ENCODE peak calls at places on chromosomes 5 and 9, in seven cellular contexts. H, A, P, X, L, C and N are unnamed samples.

GRCh38 chr9:13555989-13556500 is 276.6 kb upstream of the MPDZ start:
- DNase-seq in C (no peak), X (no peak), L (no peak), H (no peak), P (no peak), A (no peak), N (no peak)

GRCh38 chr5:178940569-178941360 is at the start of gene ZNF454:
- DNase-seq in X (peak; percentile 97), C (peak; percentile 82), A (peak; percentile 93), P (peak; percentile 95), L (no peak), H (peak; percentile 94), N (peak; percentile 87)

GRCh38 chr5:14268236-14268701 is 125.1 kb downstream of the TRIO start:
- DNase-seq in P (no peak), X (peak; percentile 34), H (peak; percentile 72), L (no peak), C (peak; percentile 82), A (no peak), N (peak; percentile 49)

GRCh38 chr5:96868603-96869371 is 7.5 kb upstream of the ERAP2 start:
- DNase-seq in L (peak; percentile 41), H (no peak), C (no peak), A (no peak), P (no peak), X (peak; percentile 86), N (no peak)

GRCh38 chr9:26809795-26810194 is 82.8 kb downstream of the CAAP1 start:
- DNase-seq in X (peak; percentile 85), C (no peak), L (no peak), P (no peak), A (no peak), H (no peak), N (no peak)

GRCh38 chr5:54692631-54693030 is 175.1 kb downstream of the SNX18 start:
- DNase-seq in H (no peak), A (no peak), P (no peak), C (no peak), X (no peak), L (no peak), N (no peak)

GRCh38 chr9:132372177-132373095 is 17.6 kb upstream of the SETX start:
- DNase-seq in P (peak; percentile 66), H (peak; percentile 76), L (no peak), C (peak; percentile 56), X (no peak), A (peak; percentile 36), N (peak; percentile 77)

GRCh38 chr9:94160594-94161501 is 76.6 kb downstream of the PTPDC1 start:
- DNase-seq in C (no peak), H (no peak), A (no peak), L (no peak), X (no peak), P (no peak), N (no peak)

GRCh38 chr9:28212979-28213378 is 639.7 kb upstream of the C9orf72 start:
- DNase-seq in A (no peak), C (no peak), L (no peak), P (no peak), H (no peak), X (peak; percentile 93), N (no peak)

GRCh38 chr9:7970666-7971335 is 171.2 kb upstream of the DMAC1 start:
- DNase-seq in X (peak; percentile 64), C (no peak), L (no peak), A (no peak), P (no peak), H (no peak), N (no peak)

GRCh38 chr5:32526815-32527214 is 58.5 kb upstream of the SUB1 start:
- DNase-seq in A (no peak), H (no peak), X (no peak), L (no peak), P (no peak), C (no peak), N (no peak)

GRCh38 chr5:79346420-79346824 is 110.5 kb downstream of the JMY start:
- DNase-seq in X (peak; percentile 22), C (no peak), P (no peak), A (no peak), H (no peak), L (no peak), N (no peak)

GRCh38 chr9:85392270-85392669 is 349.5 kb downstream of the AGTPBP1 start:
- DNase-seq in C (no peak), A (no peak), L (no peak), P (no peak), X (no peak), H (no peak), N (no peak)

GRCh38 chr5:12080761-12081160 is 176.5 kb upstream of the CTNND2 start:
- DNase-seq in H (no peak), X (no peak), A (no peak), L (no peak), P (no peak), C (no peak), N (no peak)

GRCh38 chr5:42951847-42952411 is 88.2 kb downstream of the ANXA2R start:
- DNase-seq in C (no peak), X (peak; percentile 57), P (peak; percentile 31), L (no peak), H (no peak), A (no peak), N (peak; percentile 87)

GRCh38 chr5:160469156-160470144 is 47.8 kb downstream of the PTTG1 start:
- DNase-seq in P (no peak), X (no peak), H (no peak), C (no peak), A (no peak), L (no peak), N (no peak)

GRCh38 chr5:160472482-160472881 is 50.8 kb downstream of the PTTG1 start:
- DNase-seq in P (no peak), A (no peak), H (no peak), C (no peak), L (no peak), X (no peak), N (no peak)

GRCh38 chr5:160471761-160472160 is 50.1 kb downstream of the PTTG1 start:
- DNase-seq in A (no peak), P (no peak), H (no peak), C (no peak), L (no peak), X (no peak), N (no peak)

GRCh38 chr5:160468576-160468975 is 46.9 kb downstream of the PTTG1 start:
- DNase-seq in L (no peak), H (no peak), A (no peak), X (no peak), C (no peak), P (no peak), N (no peak)

GRCh38 chr5:160470437-160471341 is 49.0 kb downstream of the PTTG1 start:
- DNase-seq in C (peak; percentile 11), X (peak; percentile 86), H (no peak), L (no peak), P (no peak), A (no peak), N (no peak)
- H3K27ac ChIP-seq in C (peak overlapping the region; percentile 7), X (no peak overlapping the region), H (no peak overlapping the region), L (no peak overlapping the region), P (no peak overlapping the region), A (peak overlapping the region; percentile 34), N (no peak overlapping the region)

GRCh38 chr5:173630724-173631365 is 14.4 kb upstream of the BOD1 start:
- DNase-seq in X (no peak), C (no peak), P (no peak), H (no peak), L (no peak), A (no peak), N (no peak)

GRCh38 chr5:173631478-173631877 is 15.0 kb upstream of the BOD1 start:
- DNase-seq in L (no peak), A (no peak), H (no peak), P (no peak), C (no peak), X (no peak), N (no peak)

GRCh38 chr5:173628501-173628900 is 12.1 kb upstream of the BOD1 start:
- DNase-seq in P (no peak), L (no peak), A (no peak), H (no peak), X (no peak), C (no peak), N (no peak)

GRCh38 chr5:173627860-173628392 is 11.5 kb upstream of the BOD1 start:
- DNase-seq in L (no peak), X (no peak), A (no peak), P (no peak), H (no peak), C (no peak), N (no peak)

DNA sequence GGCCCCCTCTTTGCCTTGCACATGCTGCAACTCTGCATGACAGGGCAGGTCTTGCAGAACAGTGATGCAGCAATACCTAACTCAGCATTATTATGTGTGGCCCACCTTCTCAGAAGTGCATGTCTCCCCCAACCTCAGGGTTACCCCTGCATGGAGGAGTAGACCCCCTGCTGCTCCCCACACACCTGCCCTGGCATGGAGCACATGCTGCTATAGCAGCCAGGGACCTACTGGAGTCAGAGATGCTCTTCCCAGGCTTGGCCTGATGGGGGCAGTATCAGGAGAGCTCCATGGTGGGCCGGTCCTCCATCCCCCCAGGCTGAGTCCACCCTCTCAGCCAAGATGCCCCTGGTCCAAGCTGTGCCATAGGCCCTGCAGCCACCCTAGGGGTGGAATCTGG is 13.2 kb upstream of the BOD1 start:
- DNase-seq in L (no peak), X (no peak), C (no peak), A (no peak), P (no peak), H (no peak), N (no peak)
- TF ChIP-seq CTCF in L (peak; percentile 47), X (peak; percentile 30), C (no peak), A (peak; percentile 29), P (no peak), H (peak; percentile 13), N (no peak)

GRCh38 chr9:35618854-35619799 is 914 bp upstream of the CD72 start:
- DNase-seq in L (peak; percentile 94), P (no peak), X (peak; percentile 51), H (no peak), A (no peak), C (no peak), N (no peak)

GRCh38 chr9:35616681-35617459 is 1.3 kb downstream of the CD72 start:
- DNase-seq in C (peak; percentile 85), A (peak; percentile 71), H (peak; percentile 82), P (peak; percentile 78), X (peak; percentile 61), L (no peak), N (peak; percentile 86)

GRCh38 chr9:35615981-35616680 is 2.1 kb downstream of the CD72 start:
- DNase-seq in A (no peak), H (no peak), C (no peak), P (no peak), X (no peak), L (peak; percentile 56), N (no peak)

GRCh38 chr9:35618325-35618727 is at the start of gene CD72:
- DNase-seq in P (no peak), X (no peak), H (no peak), L (no peak), C (no peak), A (no peak), N (no peak)

GRCh38 chr9:35617548-35617947 is 665 bp downstream of the CD72 start:
- DNase-seq in H (no peak), L (no peak), P (no peak), X (no peak), A (no peak), C (no peak), N (no peak)
- H3K4me3 ChIP-seq in H (peak overlapping the region; percentile 50), L (peak overlapping the region; percentile 54), P (peak overlapping the region; percentile 45), X (no peak overlapping the region), A (peak overlapping the region; percentile 64), C (no peak overlapping the region), N (peak overlapping the region; percentile 19)

DNA sequence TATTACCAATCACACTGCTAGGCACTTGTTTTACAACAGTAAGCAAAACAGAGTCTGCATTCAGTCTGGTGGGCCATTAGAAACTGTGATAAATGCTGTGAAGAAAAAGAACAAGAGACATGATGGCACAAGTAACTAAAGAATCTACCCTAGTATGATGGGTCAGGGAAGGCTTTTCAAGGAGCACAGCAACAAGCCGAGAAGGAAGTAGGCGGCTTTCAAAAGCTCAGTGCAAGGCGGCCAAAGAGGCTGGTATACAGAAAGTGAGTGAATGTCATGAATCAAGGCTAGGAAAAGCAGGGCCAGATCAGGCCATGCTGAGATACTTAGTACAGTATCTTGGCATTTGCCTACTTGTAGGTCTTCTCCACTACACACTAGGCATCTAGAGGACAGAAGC is 76.4 kb downstream of the ECPAS start:
- DNase-seq in X (no peak), H (no peak), P (no peak), A (no peak), L (no peak), C (no peak), N (no peak)
- H3K27ac ChIP-seq in X (no peak overlapping the region), H (no peak overlapping the region), P (no peak overlapping the region), A (no peak overlapping the region), L (no peak overlapping the region), C (no peak overlapping the region), N (no peak overlapping the region)